ENCODE peak calls at places on chromosome 3, in six cellular contexts. One of them, this sample, is unnamed.

GRCh38 chr3:123658118-123658859 is 73.4 kb upstream of the HACD2 start:
- DNase-seq in glutamatergic neuron: no peak
- DNase-seq in AG04450: no peak
- DNase-seq in A549: no peak
- DNase-seq in adrenal gland: peak; percentile 82
- DNase-seq in foreskin fibroblast: peak; percentile 80
- DNase-seq in this sample: peak; percentile 26

GRCh38 chr3:15148614-15149013 is 49.7 kb upstream of the RBSN start:
- DNase-seq in glutamatergic neuron: peak; percentile 16
- DNase-seq in AG04450: no peak
- DNase-seq in A549: peak; percentile 11
- DNase-seq in adrenal gland: peak; percentile 25
- DNase-seq in foreskin fibroblast: no peak
- DNase-seq in this sample: peak; percentile 29

GRCh38 chr3:99186016-99186415 is 284.5 kb upstream of the DCBLD2 start:
- DNase-seq in glutamatergic neuron: no peak
- DNase-seq in AG04450: no peak
- DNase-seq in A549: no peak
- DNase-seq in adrenal gland: no peak
- DNase-seq in foreskin fibroblast: no peak
- DNase-seq in this sample: no peak

GRCh38 chr3:151707216-151707615 is 26.5 kb upstream of the AADACL2 start:
- DNase-seq in glutamatergic neuron: no peak
- DNase-seq in AG04450: no peak
- DNase-seq in A549: no peak
- DNase-seq in adrenal gland: no peak
- DNase-seq in foreskin fibroblast: no peak
- DNase-seq in this sample: no peak

GRCh38 chr3:186280737-186281136 is 81.3 kb downstream of the DGKG start:
- DNase-seq in glutamatergic neuron: no peak
- DNase-seq in AG04450: no peak
- DNase-seq in A549: no peak
- DNase-seq in adrenal gland: no peak
- DNase-seq in foreskin fibroblast: no peak
- DNase-seq in this sample: no peak

GRCh38 chr3:73215286-73215685 is 153.8 kb downstream of the EBLN2 start:
- DNase-seq in glutamatergic neuron: no peak
- DNase-seq in AG04450: no peak
- DNase-seq in A549: no peak
- DNase-seq in adrenal gland: no peak
- DNase-seq in foreskin fibroblast: no peak
- DNase-seq in this sample: no peak

GRCh38 chr3:50324351-50325144 is 2.0 kb upstream of the HYAL2 start:
- DNase-seq in glutamatergic neuron: peak; percentile 92
- DNase-seq in AG04450: peak; percentile 42
- DNase-seq in A549: peak; percentile 78
- DNase-seq in adrenal gland: peak; percentile 78
- DNase-seq in foreskin fibroblast: peak; percentile 58
- DNase-seq in this sample: peak; percentile 64

GRCh38 chr3:126621171-126621570 is 33.8 kb downstream of the TXNRD3 start:
- DNase-seq in glutamatergic neuron: no peak
- DNase-seq in AG04450: peak; percentile 13
- DNase-seq in A549: no peak
- DNase-seq in adrenal gland: no peak
- DNase-seq in foreskin fibroblast: peak; percentile 81
- DNase-seq in this sample: peak; percentile 67

GRCh38 chr3:36172699-36173098 is 207.6 kb upstream of the STAC start:
- DNase-seq in glutamatergic neuron: no peak
- DNase-seq in AG04450: no peak
- DNase-seq in A549: no peak
- DNase-seq in adrenal gland: no peak
- DNase-seq in foreskin fibroblast: no peak
- DNase-seq in this sample: peak; percentile 65

GRCh38 chr3:78580691-78581090 is 1187.1 kb downstream of the ROBO1 start:
- DNase-seq in glutamatergic neuron: no peak
- DNase-seq in AG04450: no peak
- DNase-seq in A549: no peak
- DNase-seq in adrenal gland: no peak
- DNase-seq in foreskin fibroblast: peak; percentile 9
- DNase-seq in this sample: no peak

GRCh38 chr3:52265387-52265786 is 13.1 kb downstream of the WDR82 start:
- DNase-seq in glutamatergic neuron: no peak
- DNase-seq in AG04450: no peak
- DNase-seq in A549: no peak
- DNase-seq in adrenal gland: no peak
- DNase-seq in foreskin fibroblast: no peak
- DNase-seq in this sample: no peak
- TF ChIP-seq CTCF in glutamatergic neuron: no peak
- TF ChIP-seq CTCF in AG04450: no peak
- TF ChIP-seq CTCF in A549: no peak
- TF ChIP-seq CTCF in adrenal gland: no peak
- TF ChIP-seq CTCF in foreskin fibroblast: no peak
- TF ChIP-seq CTCF in this sample: no peak

GRCh38 chr3:159487304-159487703 is 501.3 kb upstream of the IL12A start:
- DNase-seq in glutamatergic neuron: no peak
- DNase-seq in AG04450: no peak
- DNase-seq in A549: no peak
- DNase-seq in adrenal gland: no peak
- DNase-seq in foreskin fibroblast: no peak
- DNase-seq in this sample: no peak

GRCh38 chr3:159482241-159483031 is 506.2 kb upstream of the IL12A start:
- DNase-seq in glutamatergic neuron: no peak
- DNase-seq in AG04450: no peak
- DNase-seq in A549: no peak
- DNase-seq in adrenal gland: no peak
- DNase-seq in foreskin fibroblast: no peak
- DNase-seq in this sample: no peak

GRCh38 chr3:159488657-159489056 is 500.0 kb upstream of the IL12A start:
- DNase-seq in glutamatergic neuron: no peak
- DNase-seq in AG04450: no peak
- DNase-seq in A549: no peak
- DNase-seq in adrenal gland: no peak
- DNase-seq in foreskin fibroblast: no peak
- DNase-seq in this sample: no peak

DNA sequence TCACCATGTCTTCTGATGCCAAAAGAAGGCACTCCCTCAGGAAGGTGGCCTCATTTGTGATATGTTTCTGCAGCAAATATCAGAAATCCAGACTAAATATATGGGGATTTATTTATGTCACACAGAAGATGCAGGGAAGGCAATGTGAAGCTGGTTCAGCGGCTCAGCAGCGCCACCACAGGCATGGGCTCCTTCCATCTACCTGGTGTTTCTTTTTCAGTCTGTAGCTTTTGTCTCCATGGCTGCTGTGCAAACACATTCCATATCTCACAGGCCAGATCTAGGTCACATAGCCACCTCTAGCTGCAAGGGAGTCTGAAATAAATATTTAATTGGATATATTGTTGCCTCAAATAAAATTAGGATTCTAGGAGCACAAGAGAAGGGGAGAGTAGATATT is 502.1 kb upstream of the IL12A start:
- DNase-seq in glutamatergic neuron: no peak
- DNase-seq in AG04450: no peak
- DNase-seq in A549: peak; percentile 2
- DNase-seq in adrenal gland: no peak
- DNase-seq in foreskin fibroblast: peak; percentile 7
- DNase-seq in this sample: no peak
- TF ChIP-seq CTCF in glutamatergic neuron: no peak
- TF ChIP-seq CTCF in AG04450: peak; percentile 36
- TF ChIP-seq CTCF in A549: no peak
- TF ChIP-seq CTCF in adrenal gland: no peak
- TF ChIP-seq CTCF in foreskin fibroblast: no peak
- TF ChIP-seq CTCF in this sample: no peak

DNA sequence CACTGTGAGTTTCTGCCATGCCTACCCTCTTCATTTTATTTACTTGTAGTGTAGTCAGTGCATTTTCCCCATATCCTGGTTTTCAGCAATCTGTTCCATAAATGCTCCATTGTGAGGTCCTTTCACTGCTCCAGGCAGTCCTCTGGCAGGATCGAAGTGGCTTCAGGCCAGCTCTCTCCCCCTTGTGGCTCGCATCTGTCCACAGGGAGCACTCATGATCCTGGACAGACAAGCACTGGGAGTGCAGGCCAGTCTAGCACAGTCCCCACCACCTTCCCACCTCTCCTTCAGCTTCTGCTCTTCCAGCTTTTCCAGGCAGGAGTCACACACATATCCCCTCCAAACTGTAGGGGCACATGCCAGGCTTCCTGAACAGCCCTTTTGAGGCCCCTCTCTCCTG is 173.6 kb downstream of the PPM1L start:
- DNase-seq in glutamatergic neuron: peak; percentile 34
- DNase-seq in AG04450: no peak
- DNase-seq in A549: no peak
- DNase-seq in adrenal gland: peak; percentile 48
- DNase-seq in foreskin fibroblast: peak; percentile 13
- DNase-seq in this sample: peak; percentile 32
- TF ChIP-seq CTCF in glutamatergic neuron: no peak
- TF ChIP-seq CTCF in AG04450: peak; percentile 20
- TF ChIP-seq CTCF in A549: no peak
- TF ChIP-seq CTCF in adrenal gland: no peak
- TF ChIP-seq CTCF in foreskin fibroblast: peak; percentile 9
- TF ChIP-seq CTCF in this sample: no peak

GRCh38 chr3:69197922-69198540 is 75.6 kb upstream of the LMOD3 start:
- DNase-seq in glutamatergic neuron: no peak
- DNase-seq in AG04450: no peak
- DNase-seq in A549: no peak
- DNase-seq in adrenal gland: no peak
- DNase-seq in foreskin fibroblast: no peak
- DNase-seq in this sample: no peak

GRCh38 chr3:69201658-69202057 is 79.3 kb upstream of the LMOD3 start:
- DNase-seq in glutamatergic neuron: no peak
- DNase-seq in AG04450: no peak
- DNase-seq in A549: no peak
- DNase-seq in adrenal gland: no peak
- DNase-seq in foreskin fibroblast: no peak
- DNase-seq in this sample: no peak

GRCh38 chr3:69197455-69197854 is 75.1 kb upstream of the LMOD3 start:
- DNase-seq in glutamatergic neuron: no peak
- DNase-seq in AG04450: no peak
- DNase-seq in A549: no peak
- DNase-seq in adrenal gland: no peak
- DNase-seq in foreskin fibroblast: no peak
- DNase-seq in this sample: no peak

GRCh38 chr3:69200384-69201068 is 78.1 kb upstream of the LMOD3 start:
- DNase-seq in glutamatergic neuron: no peak
- DNase-seq in AG04450: no peak
- DNase-seq in A549: no peak
- DNase-seq in adrenal gland: no peak
- DNase-seq in foreskin fibroblast: peak; percentile 48
- DNase-seq in this sample: peak; percentile 92

GRCh38 chr3:69199942-69200341 is 77.5 kb upstream of the LMOD3 start:
- DNase-seq in glutamatergic neuron: no peak
- DNase-seq in AG04450: no peak
- DNase-seq in A549: no peak
- DNase-seq in adrenal gland: no peak
- DNase-seq in foreskin fibroblast: no peak
- DNase-seq in this sample: no peak
- TF ChIP-seq CTCF in glutamatergic neuron: no peak
- TF ChIP-seq CTCF in AG04450: no peak
- TF ChIP-seq CTCF in A549: no peak
- TF ChIP-seq CTCF in adrenal gland: no peak
- TF ChIP-seq CTCF in foreskin fibroblast: no peak
- TF ChIP-seq CTCF in this sample: no peak